ENCODE peak calls at places on chromosomes 13 and 19, in five cellular contexts. One of them, this sample, is unnamed.
A peak's percentile ranks its signal among the peaks of the same experiment; 100 is the strongest.

GRCh38 chr13:75864718-75865117 is 228.6 kb downstream of the LMO7 start:
- DNase-seq in testis: no peak
- DNase-seq in brain microvascular endothelial cell: peak; percentile 24
- DNase-seq in H9: no peak
- DNase-seq in pancreas: no peak
- DNase-seq in this sample: no peak

GRCh38 chr13:112616586-112617381 is 28.8 kb upstream of the TUBGCP3 start:
- DNase-seq in testis: peak; percentile 58
- DNase-seq in brain microvascular endothelial cell: peak; percentile 18
- DNase-seq in H9: peak; percentile 69
- DNase-seq in pancreas: no peak
- DNase-seq in this sample: no peak

GRCh38 chr13:62799931-62800436 is 1384.3 kb upstream of the PCDH20 start:
- DNase-seq in testis: no peak
- DNase-seq in brain microvascular endothelial cell: no peak
- DNase-seq in H9: no peak
- DNase-seq in pancreas: peak; percentile 17
- DNase-seq in this sample: no peak

GRCh38 chr19:40251991-40252390 is 25.5 kb upstream of the CCNP start:
- DNase-seq in testis: no peak
- DNase-seq in brain microvascular endothelial cell: no peak
- DNase-seq in H9: no peak
- DNase-seq in pancreas: no peak
- DNase-seq in this sample: no peak

GRCh38 chr13:70960841-70961443 is 852.7 kb upstream of the KLHL1 start:
- DNase-seq in testis: no peak
- DNase-seq in brain microvascular endothelial cell: peak; percentile 20
- DNase-seq in H9: no peak
- DNase-seq in pancreas: no peak
- DNase-seq in this sample: no peak

GRCh38 chr13:20546559-20546958 is 20.4 kb upstream of the IFT88 start:
- DNase-seq in testis: no peak
- DNase-seq in brain microvascular endothelial cell: no peak
- DNase-seq in H9: no peak
- DNase-seq in pancreas: no peak
- DNase-seq in this sample: no peak

GRCh38 chr13:49022472-49023144 is 46.9 kb downstream of the FNDC3A start:
- DNase-seq in testis: no peak
- DNase-seq in brain microvascular endothelial cell: no peak
- DNase-seq in H9: no peak
- DNase-seq in pancreas: no peak
- DNase-seq in this sample: no peak

GRCh38 chr19:35248310-35249145 is at the start of gene LSR:
- DNase-seq in testis: peak; percentile 93
- DNase-seq in brain microvascular endothelial cell: no peak
- DNase-seq in H9: peak; percentile 95
- DNase-seq in pancreas: peak; percentile 97
- DNase-seq in this sample: peak; percentile 98

GRCh38 chr13:76505437-76505836 is 380.8 kb downstream of the KCTD12 start:
- DNase-seq in testis: no peak
- DNase-seq in brain microvascular endothelial cell: no peak
- DNase-seq in H9: no peak
- DNase-seq in pancreas: no peak
- DNase-seq in this sample: no peak

GRCh38 chr13:106599875-106600797 is 32.2 kb upstream of the ARGLU1 start:
- DNase-seq in testis: peak; percentile 20
- DNase-seq in brain microvascular endothelial cell: peak; percentile 84
- DNase-seq in H9: no peak
- DNase-seq in pancreas: no peak
- DNase-seq in this sample: no peak

GRCh38 chr13:30934381-30934780 is 1.9 kb downstream of the TEX26 start:
- DNase-seq in testis: no peak
- DNase-seq in brain microvascular endothelial cell: no peak
- DNase-seq in H9: peak; percentile 66
- DNase-seq in pancreas: peak; percentile 39
- DNase-seq in this sample: no peak

GRCh38 chr13:109381546-109382180 is 404.7 kb downstream of the IRS2 start:
- DNase-seq in testis: no peak
- DNase-seq in brain microvascular endothelial cell: peak; percentile 72
- DNase-seq in H9: no peak
- DNase-seq in pancreas: no peak
- DNase-seq in this sample: no peak

GRCh38 chr13:108897955-108898354 is 268.5 kb downstream of the MYO16 start:
- DNase-seq in testis: no peak
- DNase-seq in brain microvascular endothelial cell: no peak
- DNase-seq in H9: no peak
- DNase-seq in pancreas: no peak
- DNase-seq in this sample: no peak

GRCh38 chr13:28566283-28566682 is 71.4 kb upstream of the FLT1 start:
- DNase-seq in testis: no peak
- DNase-seq in brain microvascular endothelial cell: no peak
- DNase-seq in H9: no peak
- DNase-seq in pancreas: no peak
- DNase-seq in this sample: no peak

GRCh38 chr19:1244693-1245451 is 3.3 kb downstream of the ATP5F1D start:
- DNase-seq in testis: peak; percentile 67
- DNase-seq in brain microvascular endothelial cell: no peak
- DNase-seq in H9: no peak
- DNase-seq in pancreas: peak; percentile 86
- DNase-seq in this sample: no peak

GRCh38 chr19:611506-611869 is 21.8 kb downstream of the HCN2 start:
- DNase-seq in testis: no peak
- DNase-seq in brain microvascular endothelial cell: peak; percentile 98
- DNase-seq in H9: no peak
- DNase-seq in pancreas: no peak
- DNase-seq in this sample: peak; percentile 76

GRCh38 chr19:30719991-30720329 is 347.8 kb downstream of the ZNF536 start:
- DNase-seq in testis: peak; percentile 19
- DNase-seq in brain microvascular endothelial cell: no peak
- DNase-seq in H9: peak; percentile 52
- DNase-seq in pancreas: no peak
- DNase-seq in this sample: peak; percentile 8

GRCh38 chr13:51806571-51806970 is 2.6 kb upstream of the DHRS12 start:
- DNase-seq in testis: no peak
- DNase-seq in brain microvascular endothelial cell: peak; percentile 28
- DNase-seq in H9: no peak
- DNase-seq in pancreas: no peak
- DNase-seq in this sample: no peak

GRCh38 chr13:71290963-71291937 is 575.8 kb downstream of the DACH1 start:
- DNase-seq in testis: peak; percentile 20
- DNase-seq in brain microvascular endothelial cell: peak; percentile 11
- DNase-seq in H9: no peak
- DNase-seq in pancreas: no peak
- DNase-seq in this sample: no peak

GRCh38 chr19:3578390-3578789 is 5.6 kb downstream of the HMG20B start:
- DNase-seq in testis: no peak
- DNase-seq in brain microvascular endothelial cell: no peak
- DNase-seq in H9: no peak
- DNase-seq in pancreas: no peak
- DNase-seq in this sample: no peak

GRCh38 chr13:23868521-23868920 is 20.7 kb downstream of the MIPEP start:
- DNase-seq in testis: no peak
- DNase-seq in brain microvascular endothelial cell: peak; percentile 57
- DNase-seq in H9: no peak
- DNase-seq in pancreas: no peak
- DNase-seq in this sample: peak; percentile 59

GRCh38 chr19:50300814-50301606 is 28.2 kb downstream of the KCNC3 start:
- DNase-seq in testis: no peak
- DNase-seq in brain microvascular endothelial cell: peak; percentile 76
- DNase-seq in H9: no peak
- DNase-seq in pancreas: no peak
- DNase-seq in this sample: peak; percentile 79

GRCh38 chr13:109630281-109630680 is 156.1 kb downstream of the IRS2 start:
- DNase-seq in testis: no peak
- DNase-seq in brain microvascular endothelial cell: no peak
- DNase-seq in H9: no peak
- DNase-seq in pancreas: no peak
- DNase-seq in this sample: no peak

GRCh38 chr13:74450525-74450845 is 316.3 kb upstream of the KLF12 start:
- DNase-seq in testis: no peak
- DNase-seq in brain microvascular endothelial cell: no peak
- DNase-seq in H9: no peak
- DNase-seq in pancreas: no peak
- DNase-seq in this sample: peak; percentile 13

GRCh38 chr19:3785464-3785937 is 680 bp downstream of the MATK start:
- DNase-seq in testis: no peak
- DNase-seq in brain microvascular endothelial cell: no peak
- DNase-seq in H9: no peak
- DNase-seq in pancreas: no peak
- DNase-seq in this sample: no peak

GRCh38 chr19:33297401-33298145 is 4.8 kb downstream of the CEBPA start:
- DNase-seq in testis: no peak
- DNase-seq in brain microvascular endothelial cell: no peak
- DNase-seq in H9: no peak
- DNase-seq in pancreas: no peak
- DNase-seq in this sample: no peak

GRCh38 chr19:1808395-1808731 is 3.7 kb downstream of the ATP8B3 start:
- DNase-seq in testis: no peak
- DNase-seq in brain microvascular endothelial cell: no peak
- DNase-seq in H9: no peak
- DNase-seq in pancreas: no peak
- DNase-seq in this sample: no peak

GRCh38 chr13:23578411-23579071 is 8.3 kb downstream of the TNFRSF19 start:
- DNase-seq in testis: peak; percentile 78
- DNase-seq in brain microvascular endothelial cell: peak; percentile 69
- DNase-seq in H9: peak; percentile 75
- DNase-seq in pancreas: peak; percentile 95
- DNase-seq in this sample: peak; percentile 34

GRCh38 chr19:46824887-46825730 is 25.5 kb downstream of the AP2S1 start:
- DNase-seq in testis: no peak
- DNase-seq in brain microvascular endothelial cell: no peak
- DNase-seq in H9: no peak
- DNase-seq in pancreas: no peak
- DNase-seq in this sample: no peak

GRCh38 chr19:46825731-46826055 is 25.0 kb downstream of the AP2S1 start:
- DNase-seq in testis: no peak
- DNase-seq in brain microvascular endothelial cell: no peak
- DNase-seq in H9: no peak
- DNase-seq in pancreas: no peak
- DNase-seq in this sample: no peak

GRCh38 chr19:46823049-46823448 is 27.6 kb downstream of the AP2S1 start:
- DNase-seq in testis: no peak
- DNase-seq in brain microvascular endothelial cell: no peak
- DNase-seq in H9: no peak
- DNase-seq in pancreas: no peak
- DNase-seq in this sample: no peak

GRCh38 chr19:46830864-46831263 is 19.8 kb downstream of the AP2S1 start:
- DNase-seq in testis: no peak
- DNase-seq in brain microvascular endothelial cell: no peak
- DNase-seq in H9: no peak
- DNase-seq in pancreas: no peak
- DNase-seq in this sample: no peak

GRCh38 chr19:46828484-46828883 is 22.2 kb downstream of the AP2S1 start:
- DNase-seq in testis: no peak
- DNase-seq in brain microvascular endothelial cell: no peak
- DNase-seq in H9: no peak
- DNase-seq in pancreas: no peak
- DNase-seq in this sample: no peak
- H3K27ac ChIP-seq in testis: no peak overlapping the region
- H3K27ac ChIP-seq in brain microvascular endothelial cell: no peak overlapping the region
- H3K27ac ChIP-seq in H9: no peak overlapping the region
- H3K27ac ChIP-seq in pancreas: no peak overlapping the region
- H3K27ac ChIP-seq in this sample: no peak overlapping the region

GRCh38 chr19:5692785-5693194 is 2.7 kb downstream of the RPL36 start:
- DNase-seq in testis: no peak
- DNase-seq in brain microvascular endothelial cell: no peak
- DNase-seq in H9: peak; percentile 30
- DNase-seq in pancreas: no peak
- DNase-seq in this sample: no peak
- H3K27ac ChIP-seq in testis: no peak overlapping the region
- H3K27ac ChIP-seq in brain microvascular endothelial cell: no peak overlapping the region
- H3K27ac ChIP-seq in H9: no peak overlapping the region
- H3K27ac ChIP-seq in pancreas: no peak overlapping the region
- H3K27ac ChIP-seq in this sample: peak overlapping the region; percentile 94

DNA sequence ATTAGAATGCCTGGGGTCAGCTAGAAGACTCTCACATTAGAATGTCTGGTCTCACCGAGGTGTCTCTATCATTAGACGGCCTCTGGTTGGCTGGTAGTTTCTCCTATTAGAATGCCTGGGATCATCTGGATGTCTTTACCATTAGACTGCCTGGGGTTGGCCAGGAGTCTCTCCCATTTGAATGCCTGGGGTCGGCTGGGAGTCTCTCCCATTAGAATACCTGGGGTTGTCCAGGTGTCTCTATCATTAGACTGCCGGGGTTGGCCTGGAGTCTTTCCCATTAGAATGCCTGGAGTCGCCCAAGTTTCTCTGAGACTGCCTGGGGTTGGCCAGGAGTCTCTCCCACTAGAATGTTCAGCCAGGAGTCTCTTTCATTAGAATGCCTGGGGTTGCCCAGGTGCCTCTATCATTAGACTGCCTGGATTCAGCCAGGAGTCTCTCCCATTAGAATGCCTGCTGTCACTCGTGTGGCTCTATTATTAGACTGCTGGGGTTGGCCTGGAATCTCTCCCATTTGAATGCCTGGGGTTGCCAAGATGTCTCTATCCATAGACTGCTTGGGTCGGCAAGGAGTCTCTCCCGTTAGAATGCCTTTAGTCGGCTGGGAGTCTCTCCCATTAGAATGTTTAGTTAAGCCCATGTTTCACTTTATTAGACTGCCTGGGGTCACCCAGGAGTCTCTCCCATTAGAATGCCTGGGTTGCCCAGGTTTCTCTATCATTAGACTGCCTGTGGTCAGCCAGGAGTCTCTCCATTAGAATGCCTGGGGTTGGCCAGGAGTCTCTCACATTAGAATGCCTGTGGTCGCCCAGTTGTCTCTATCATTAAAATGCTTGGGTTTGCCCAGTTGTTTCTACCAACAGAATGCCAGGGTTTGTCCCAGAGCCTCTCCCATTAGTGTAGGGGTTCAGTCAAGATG is 1467.8 kb downstream of the UQCRFS1 start:
- DNase-seq in testis: no peak
- DNase-seq in brain microvascular endothelial cell: no peak
- DNase-seq in H9: peak; percentile 13
- DNase-seq in pancreas: no peak
- DNase-seq in this sample: no peak
- H3K27ac ChIP-seq in testis: no peak overlapping the region
- H3K27ac ChIP-seq in brain microvascular endothelial cell: no peak overlapping the region
- H3K27ac ChIP-seq in H9: no peak overlapping the region
- H3K27ac ChIP-seq in pancreas: no peak overlapping the region
- H3K27ac ChIP-seq in this sample: no peak overlapping the region

DNA sequence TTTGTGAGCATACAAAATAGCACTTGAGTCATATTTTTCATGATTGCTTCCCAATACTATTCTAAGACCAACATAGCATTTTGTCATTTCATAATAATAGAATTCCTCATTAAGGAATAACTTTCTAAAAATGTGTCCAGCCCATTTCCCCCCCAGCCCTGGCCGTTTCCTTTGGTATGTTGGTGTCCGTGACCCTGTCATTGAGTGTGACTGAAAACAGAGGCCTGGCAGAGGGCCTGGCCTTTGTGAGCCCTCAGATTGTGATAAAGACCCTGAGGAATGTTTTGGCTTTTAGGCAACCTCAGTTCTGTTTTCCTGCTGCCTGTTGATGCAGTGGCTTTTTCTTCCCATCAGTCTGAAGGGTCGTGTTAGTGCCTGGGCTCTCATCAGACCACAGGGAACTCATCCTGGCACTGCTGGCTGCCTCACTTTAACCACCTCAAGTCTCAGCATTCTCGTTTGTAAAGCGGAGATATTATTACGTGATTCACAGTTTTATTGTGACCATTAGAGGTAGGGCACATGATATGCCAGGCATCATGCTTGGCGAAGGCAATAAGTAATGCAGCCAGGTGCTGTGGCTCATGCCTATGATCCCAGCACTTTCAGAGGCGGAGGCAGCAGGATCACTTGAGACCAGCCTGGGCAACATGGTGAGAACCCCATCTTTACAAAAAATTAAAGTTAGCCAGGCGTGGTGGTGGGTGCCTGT is 13.8 kb downstream of the SPINT2 start:
- DNase-seq in testis: peak; percentile 58
- DNase-seq in brain microvascular endothelial cell: no peak
- DNase-seq in H9: no peak
- DNase-seq in pancreas: no peak
- DNase-seq in this sample: no peak
- H3K27ac ChIP-seq in testis: peak overlapping the region; percentile 2
- H3K27ac ChIP-seq in brain microvascular endothelial cell: no peak overlapping the region
- H3K27ac ChIP-seq in H9: no peak overlapping the region
- H3K27ac ChIP-seq in pancreas: peak overlapping the region; percentile 62
- H3K27ac ChIP-seq in this sample: peak overlapping the region; percentile 39

This sample was measured in RWPE1.